ENCODE peak calls at places on chromosomes 1 and 21, in eight cellular contexts. K is mammary epithelial cell; Y is T-helper 2 cell; I is neural crest cell; A is central memory CD4-positive, alpha-beta T cell; J is stimulated activated CD8-positive, alpha-beta memory T cell treated with anti-CD3 and anti-CD28 coated beads, Interleukin-4, amount 100 ng/mL, for 1 hour; S is pancreas; R is HCEC 1CT. O is an unnamed sample.

GRCh38 chr21:26118928-26119540 is 51.5 kb downstream of the APP start:
- DNase-seq in K (no peak), Y (no peak), I (no peak), A (no peak), J (no peak), S (no peak), R (no peak), O (no peak)

GRCh38 chr1:93960641-93961147 is 51.5 kb upstream of the GCLM start:
- DNase-seq in K (peak; percentile 83), Y (no peak), I (no peak), A (no peak), J (no peak), S (no peak), R (no peak), O (no peak)

GRCh38 chr1:164588388-164589341 is 29.7 kb downstream of the PBX1 start:
- DNase-seq in K (no peak), Y (no peak), I (peak; percentile 37), A (no peak), J (no peak), S (no peak), R (peak; percentile 55), O (no peak)

GRCh38 chr1:225762002-225762441 is 15.6 kb upstream of the SRP9 start:
- DNase-seq in K (no peak), Y (no peak), I (no peak), A (no peak), J (no peak), S (no peak), R (no peak), O (no peak)

GRCh38 chr1:178533547-178533946 is 20.6 kb downstream of the TEX35 start:
- DNase-seq in K (no peak), Y (no peak), I (no peak), A (no peak), J (no peak), S (no peak), R (no peak), O (no peak)

GRCh38 chr1:152907686-152908601 is at the start of gene IVL:
- DNase-seq in K (peak; percentile 87), Y (no peak), I (no peak), A (no peak), J (no peak), S (no peak), R (no peak), O (no peak)

GRCh38 chr1:44531785-44532566 is 126.9 kb downstream of the RNF220 start:
- DNase-seq in K (peak; percentile 82), Y (no peak), I (no peak), A (no peak), J (no peak), S (no peak), R (peak; percentile 54), O (no peak)

GRCh38 chr1:239963861-239964260 is 127.8 kb upstream of the FMN2 start:
- DNase-seq in K (no peak), Y (no peak), I (no peak), A (no peak), J (no peak), S (no peak), R (no peak), O (no peak)

GRCh38 chr1:53725238-53725689 is 13.7 kb downstream of the GLIS1 start:
- DNase-seq in K (peak; percentile 4), Y (no peak), I (no peak), A (no peak), J (no peak), S (no peak), R (no peak), O (no peak)

GRCh38 chr1:84387480-84388163 is 10.7 kb upstream of the DNASE2B start:
- DNase-seq in K (no peak), Y (no peak), I (no peak), A (no peak), J (no peak), S (no peak), R (peak; percentile 23), O (no peak)

GRCh38 chr21:42997053-42997452 is 22.7 kb downstream of the PKNOX1 start:
- DNase-seq in K (peak; percentile 41), Y (no peak), I (no peak), A (no peak), J (no peak), S (no peak), R (peak; percentile 96), O (no peak)

O was measured in T-cell.